ENCODE peak calls at places on chromosome 19, in nine cellular contexts. One of them, this sample, is unnamed.

GRCh38 chr19:13597625-13598024 is 91.3 kb upstream of the CACNA1A start:
- DNase-seq in HS-5: peak
- DNase-seq in stimulated activated naive B cell treated with anti-CD40 and anti-IgM and Interleukin-4, amounts not matched to agents 10 μg/mL and 1 μg/mL and 100 μg/mL, for 72 hours: peak
- DNase-seq in Daoy: peak
- DNase-seq in stromal cell of bone marrow: peak
- DNase-seq in sigmoid colon: peak
- DNase-seq in stimulated activated CD4-positive, alpha-beta T cell treated with anti-CD3 and anti-CD28 coated beads, Interleukin-4, amount 100 ng/mL, for 48 hours: peak
- DNase-seq in 8988T: peak
- DNase-seq in GM18507: peak
- DNase-seq in this sample: peak

GRCh38 chr19:9046694-9047093 is 36.5 kb upstream of the MUC16 start:
- DNase-seq in HS-5: no peak
- DNase-seq in stimulated activated naive B cell treated with anti-CD40 and anti-IgM and Interleukin-4, amounts not matched to agents 10 μg/mL and 1 μg/mL and 100 μg/mL, for 72 hours: no peak
- DNase-seq in Daoy: no peak
- DNase-seq in stromal cell of bone marrow: no peak
- DNase-seq in sigmoid colon: no peak
- DNase-seq in stimulated activated CD4-positive, alpha-beta T cell treated with anti-CD3 and anti-CD28 coated beads, Interleukin-4, amount 100 ng/mL, for 48 hours: no peak
- DNase-seq in 8988T: no peak
- DNase-seq in GM18507: no peak
- DNase-seq in this sample: no peak

GRCh38 chr19:55605637-55606470 is at the start of gene ZNF865:
- DNase-seq in HS-5: peak
- DNase-seq in stimulated activated naive B cell treated with anti-CD40 and anti-IgM and Interleukin-4, amounts not matched to agents 10 μg/mL and 1 μg/mL and 100 μg/mL, for 72 hours: peak
- DNase-seq in Daoy: peak
- DNase-seq in stromal cell of bone marrow: peak
- DNase-seq in sigmoid colon: peak
- DNase-seq in stimulated activated CD4-positive, alpha-beta T cell treated with anti-CD3 and anti-CD28 coated beads, Interleukin-4, amount 100 ng/mL, for 48 hours: peak
- DNase-seq in 8988T: peak
- DNase-seq in GM18507: peak
- DNase-seq in this sample: peak

GRCh38 chr19:48635966-48636858 is 967 bp downstream of the DBP start:
- DNase-seq in HS-5: no peak
- DNase-seq in stimulated activated naive B cell treated with anti-CD40 and anti-IgM and Interleukin-4, amounts not matched to agents 10 μg/mL and 1 μg/mL and 100 μg/mL, for 72 hours: no peak
- DNase-seq in Daoy: peak
- DNase-seq in stromal cell of bone marrow: no peak
- DNase-seq in sigmoid colon: peak
- DNase-seq in stimulated activated CD4-positive, alpha-beta T cell treated with anti-CD3 and anti-CD28 coated beads, Interleukin-4, amount 100 ng/mL, for 48 hours: no peak
- DNase-seq in 8988T: no peak
- DNase-seq in GM18507: no peak
- DNase-seq in this sample: no peak

GRCh38 chr19:1992759-1993260 is 22.7 kb downstream of the BTBD2 start:
- DNase-seq in HS-5: no peak
- DNase-seq in stimulated activated naive B cell treated with anti-CD40 and anti-IgM and Interleukin-4, amounts not matched to agents 10 μg/mL and 1 μg/mL and 100 μg/mL, for 72 hours: no peak
- DNase-seq in Daoy: no peak
- DNase-seq in stromal cell of bone marrow: no peak
- DNase-seq in sigmoid colon: peak
- DNase-seq in stimulated activated CD4-positive, alpha-beta T cell treated with anti-CD3 and anti-CD28 coated beads, Interleukin-4, amount 100 ng/mL, for 48 hours: no peak
- DNase-seq in 8988T: no peak
- DNase-seq in GM18507: no peak
- DNase-seq in this sample: no peak

GRCh38 chr19:788821-789472 is 8.3 kb upstream of the PTBP1 start:
- DNase-seq in HS-5: no peak
- DNase-seq in stimulated activated naive B cell treated with anti-CD40 and anti-IgM and Interleukin-4, amounts not matched to agents 10 μg/mL and 1 μg/mL and 100 μg/mL, for 72 hours: no peak
- DNase-seq in Daoy: no peak
- DNase-seq in stromal cell of bone marrow: no peak
- DNase-seq in sigmoid colon: no peak
- DNase-seq in stimulated activated CD4-positive, alpha-beta T cell treated with anti-CD3 and anti-CD28 coated beads, Interleukin-4, amount 100 ng/mL, for 48 hours: no peak
- DNase-seq in 8988T: no peak
- DNase-seq in GM18507: no peak
- DNase-seq in this sample: no peak

GRCh38 chr19:50695251-50696064 is 24.1 kb downstream of the SHANK1 start:
- DNase-seq in HS-5: no peak
- DNase-seq in stimulated activated naive B cell treated with anti-CD40 and anti-IgM and Interleukin-4, amounts not matched to agents 10 μg/mL and 1 μg/mL and 100 μg/mL, for 72 hours: no peak
- DNase-seq in Daoy: peak
- DNase-seq in stromal cell of bone marrow: no peak
- DNase-seq in sigmoid colon: no peak
- DNase-seq in stimulated activated CD4-positive, alpha-beta T cell treated with anti-CD3 and anti-CD28 coated beads, Interleukin-4, amount 100 ng/mL, for 48 hours: peak
- DNase-seq in 8988T: no peak
- DNase-seq in GM18507: no peak
- DNase-seq in this sample: no peak

GRCh38 chr19:3243851-3244700 is 19.6 kb downstream of the CELF5 start:
- DNase-seq in HS-5: no peak
- DNase-seq in stimulated activated naive B cell treated with anti-CD40 and anti-IgM and Interleukin-4, amounts not matched to agents 10 μg/mL and 1 μg/mL and 100 μg/mL, for 72 hours: no peak
- DNase-seq in Daoy: peak
- DNase-seq in stromal cell of bone marrow: peak
- DNase-seq in sigmoid colon: no peak
- DNase-seq in stimulated activated CD4-positive, alpha-beta T cell treated with anti-CD3 and anti-CD28 coated beads, Interleukin-4, amount 100 ng/mL, for 48 hours: peak
- DNase-seq in 8988T: no peak
- DNase-seq in GM18507: no peak
- DNase-seq in this sample: no peak

GRCh38 chr19:11539495-11540365 is 1.1 kb downstream of the CNN1 start:
- DNase-seq in HS-5: no peak
- DNase-seq in stimulated activated naive B cell treated with anti-CD40 and anti-IgM and Interleukin-4, amounts not matched to agents 10 μg/mL and 1 μg/mL and 100 μg/mL, for 72 hours: no peak
- DNase-seq in Daoy: no peak
- DNase-seq in stromal cell of bone marrow: no peak
- DNase-seq in sigmoid colon: peak
- DNase-seq in stimulated activated CD4-positive, alpha-beta T cell treated with anti-CD3 and anti-CD28 coated beads, Interleukin-4, amount 100 ng/mL, for 48 hours: no peak
- DNase-seq in 8988T: no peak
- DNase-seq in GM18507: no peak
- DNase-seq in this sample: no peak

GRCh38 chr19:11136400-11137101 is 19.0 kb downstream of the SPC24 start:
- DNase-seq in HS-5: no peak
- DNase-seq in stimulated activated naive B cell treated with anti-CD40 and anti-IgM and Interleukin-4, amounts not matched to agents 10 μg/mL and 1 μg/mL and 100 μg/mL, for 72 hours: no peak
- DNase-seq in Daoy: no peak
- DNase-seq in stromal cell of bone marrow: no peak
- DNase-seq in sigmoid colon: no peak
- DNase-seq in stimulated activated CD4-positive, alpha-beta T cell treated with anti-CD3 and anti-CD28 coated beads, Interleukin-4, amount 100 ng/mL, for 48 hours: no peak
- DNase-seq in 8988T: no peak
- DNase-seq in GM18507: no peak
- DNase-seq in this sample: no peak

GRCh38 chr19:6056801-6057650 is 53.3 kb downstream of the RFX2 start:
- DNase-seq in HS-5: peak
- DNase-seq in stimulated activated naive B cell treated with anti-CD40 and anti-IgM and Interleukin-4, amounts not matched to agents 10 μg/mL and 1 μg/mL and 100 μg/mL, for 72 hours: no peak
- DNase-seq in Daoy: peak
- DNase-seq in stromal cell of bone marrow: peak
- DNase-seq in sigmoid colon: peak
- DNase-seq in stimulated activated CD4-positive, alpha-beta T cell treated with anti-CD3 and anti-CD28 coated beads, Interleukin-4, amount 100 ng/mL, for 48 hours: no peak
- DNase-seq in 8988T: no peak
- DNase-seq in GM18507: no peak
- DNase-seq in this sample: no peak

GRCh38 chr19:4679416-4679815 is 9.3 kb upstream of the MYDGF start:
- DNase-seq in HS-5: no peak
- DNase-seq in stimulated activated naive B cell treated with anti-CD40 and anti-IgM and Interleukin-4, amounts not matched to agents 10 μg/mL and 1 μg/mL and 100 μg/mL, for 72 hours: no peak
- DNase-seq in Daoy: no peak
- DNase-seq in stromal cell of bone marrow: no peak
- DNase-seq in sigmoid colon: no peak
- DNase-seq in stimulated activated CD4-positive, alpha-beta T cell treated with anti-CD3 and anti-CD28 coated beads, Interleukin-4, amount 100 ng/mL, for 48 hours: no peak
- DNase-seq in 8988T: no peak
- DNase-seq in GM18507: no peak
- DNase-seq in this sample: no peak

GRCh38 chr19:42281175-42282035 is 12.4 kb downstream of the CIC start:
- DNase-seq in HS-5: no peak
- DNase-seq in stimulated activated naive B cell treated with anti-CD40 and anti-IgM and Interleukin-4, amounts not matched to agents 10 μg/mL and 1 μg/mL and 100 μg/mL, for 72 hours: peak
- DNase-seq in Daoy: peak
- DNase-seq in stromal cell of bone marrow: no peak
- DNase-seq in sigmoid colon: peak
- DNase-seq in stimulated activated CD4-positive, alpha-beta T cell treated with anti-CD3 and anti-CD28 coated beads, Interleukin-4, amount 100 ng/mL, for 48 hours: no peak
- DNase-seq in 8988T: no peak
- DNase-seq in GM18507: no peak
- DNase-seq in this sample: no peak

GRCh38 chr19:49430678-49431329 is 5.6 kb downstream of the GFY start:
- DNase-seq in HS-5: no peak
- DNase-seq in stimulated activated naive B cell treated with anti-CD40 and anti-IgM and Interleukin-4, amounts not matched to agents 10 μg/mL and 1 μg/mL and 100 μg/mL, for 72 hours: no peak
- DNase-seq in Daoy: peak
- DNase-seq in stromal cell of bone marrow: no peak
- DNase-seq in sigmoid colon: no peak
- DNase-seq in stimulated activated CD4-positive, alpha-beta T cell treated with anti-CD3 and anti-CD28 coated beads, Interleukin-4, amount 100 ng/mL, for 48 hours: no peak
- DNase-seq in 8988T: no peak
- DNase-seq in GM18507: no peak
- DNase-seq in this sample: no peak

GRCh38 chr19:13002389-13002898 is 7.2 kb downstream of the NFIX start:
- DNase-seq in HS-5: no peak
- DNase-seq in stimulated activated naive B cell treated with anti-CD40 and anti-IgM and Interleukin-4, amounts not matched to agents 10 μg/mL and 1 μg/mL and 100 μg/mL, for 72 hours: no peak
- DNase-seq in Daoy: no peak
- DNase-seq in stromal cell of bone marrow: no peak
- DNase-seq in sigmoid colon: peak
- DNase-seq in stimulated activated CD4-positive, alpha-beta T cell treated with anti-CD3 and anti-CD28 coated beads, Interleukin-4, amount 100 ng/mL, for 48 hours: no peak
- DNase-seq in 8988T: no peak
- DNase-seq in GM18507: no peak
- DNase-seq in this sample: no peak

GRCh38 chr19:46283771-46284170 is 13.1 kb upstream of the HIF3A start:
- DNase-seq in HS-5: no peak
- DNase-seq in stimulated activated naive B cell treated with anti-CD40 and anti-IgM and Interleukin-4, amounts not matched to agents 10 μg/mL and 1 μg/mL and 100 μg/mL, for 72 hours: no peak
- DNase-seq in Daoy: no peak
- DNase-seq in stromal cell of bone marrow: no peak
- DNase-seq in sigmoid colon: no peak
- DNase-seq in stimulated activated CD4-positive, alpha-beta T cell treated with anti-CD3 and anti-CD28 coated beads, Interleukin-4, amount 100 ng/mL, for 48 hours: no peak
- DNase-seq in 8988T: no peak
- DNase-seq in GM18507: no peak
- DNase-seq in this sample: no peak

GRCh38 chr19:28710278-28710677 is 502.7 kb downstream of the UQCRFS1 start:
- DNase-seq in HS-5: peak
- DNase-seq in stimulated activated naive B cell treated with anti-CD40 and anti-IgM and Interleukin-4, amounts not matched to agents 10 μg/mL and 1 μg/mL and 100 μg/mL, for 72 hours: no peak
- DNase-seq in Daoy: peak
- DNase-seq in stromal cell of bone marrow: peak
- DNase-seq in sigmoid colon: no peak
- DNase-seq in stimulated activated CD4-positive, alpha-beta T cell treated with anti-CD3 and anti-CD28 coated beads, Interleukin-4, amount 100 ng/mL, for 48 hours: no peak
- DNase-seq in 8988T: no peak
- DNase-seq in GM18507: no peak
- DNase-seq in this sample: peak

GRCh38 chr19:11091343-11092153 is 2.3 kb downstream of the LDLR start:
- DNase-seq in HS-5: peak
- DNase-seq in stimulated activated naive B cell treated with anti-CD40 and anti-IgM and Interleukin-4, amounts not matched to agents 10 μg/mL and 1 μg/mL and 100 μg/mL, for 72 hours: no peak
- DNase-seq in Daoy: peak
- DNase-seq in stromal cell of bone marrow: peak
- DNase-seq in sigmoid colon: peak
- DNase-seq in stimulated activated CD4-positive, alpha-beta T cell treated with anti-CD3 and anti-CD28 coated beads, Interleukin-4, amount 100 ng/mL, for 48 hours: peak
- DNase-seq in 8988T: no peak
- DNase-seq in GM18507: no peak
- DNase-seq in this sample: no peak

GRCh38 chr19:48614436-48615144 is at the start of gene FAM83E:
- DNase-seq in HS-5: no peak
- DNase-seq in stimulated activated naive B cell treated with anti-CD40 and anti-IgM and Interleukin-4, amounts not matched to agents 10 μg/mL and 1 μg/mL and 100 μg/mL, for 72 hours: no peak
- DNase-seq in Daoy: peak
- DNase-seq in stromal cell of bone marrow: no peak
- DNase-seq in sigmoid colon: no peak
- DNase-seq in stimulated activated CD4-positive, alpha-beta T cell treated with anti-CD3 and anti-CD28 coated beads, Interleukin-4, amount 100 ng/mL, for 48 hours: no peak
- DNase-seq in 8988T: peak
- DNase-seq in GM18507: no peak
- DNase-seq in this sample: no peak

GRCh38 chr19:35011091-35011689 is 11.1 kb downstream of the GRAMD1A start:
- DNase-seq in HS-5: no peak
- DNase-seq in stimulated activated naive B cell treated with anti-CD40 and anti-IgM and Interleukin-4, amounts not matched to agents 10 μg/mL and 1 μg/mL and 100 μg/mL, for 72 hours: no peak
- DNase-seq in Daoy: no peak
- DNase-seq in stromal cell of bone marrow: no peak
- DNase-seq in sigmoid colon: peak
- DNase-seq in stimulated activated CD4-positive, alpha-beta T cell treated with anti-CD3 and anti-CD28 coated beads, Interleukin-4, amount 100 ng/mL, for 48 hours: no peak
- DNase-seq in 8988T: no peak
- DNase-seq in GM18507: no peak
- DNase-seq in this sample: no peak

GRCh38 chr19:58560007-58560887 is 1.8 kb upstream of the UBE2M start:
- DNase-seq in HS-5: no peak
- DNase-seq in stimulated activated naive B cell treated with anti-CD40 and anti-IgM and Interleukin-4, amounts not matched to agents 10 μg/mL and 1 μg/mL and 100 μg/mL, for 72 hours: no peak
- DNase-seq in Daoy: no peak
- DNase-seq in stromal cell of bone marrow: no peak
- DNase-seq in sigmoid colon: peak
- DNase-seq in stimulated activated CD4-positive, alpha-beta T cell treated with anti-CD3 and anti-CD28 coated beads, Interleukin-4, amount 100 ng/mL, for 48 hours: no peak
- DNase-seq in 8988T: no peak
- DNase-seq in GM18507: no peak
- DNase-seq in this sample: no peak

GRCh38 chr19:16889883-16890460 is 1.2 kb downstream of the F2RL3 start:
- DNase-seq in HS-5: no peak
- DNase-seq in stimulated activated naive B cell treated with anti-CD40 and anti-IgM and Interleukin-4, amounts not matched to agents 10 μg/mL and 1 μg/mL and 100 μg/mL, for 72 hours: no peak
- DNase-seq in Daoy: no peak
- DNase-seq in stromal cell of bone marrow: no peak
- DNase-seq in sigmoid colon: peak
- DNase-seq in stimulated activated CD4-positive, alpha-beta T cell treated with anti-CD3 and anti-CD28 coated beads, Interleukin-4, amount 100 ng/mL, for 48 hours: no peak
- DNase-seq in 8988T: no peak
- DNase-seq in GM18507: no peak
- DNase-seq in this sample: no peak

GRCh38 chr19:45637890-45638667 is 1.1 kb downstream of the EML2 start:
- DNase-seq in HS-5: no peak
- DNase-seq in stimulated activated naive B cell treated with anti-CD40 and anti-IgM and Interleukin-4, amounts not matched to agents 10 μg/mL and 1 μg/mL and 100 μg/mL, for 72 hours: no peak
- DNase-seq in Daoy: peak
- DNase-seq in stromal cell of bone marrow: no peak
- DNase-seq in sigmoid colon: no peak
- DNase-seq in stimulated activated CD4-positive, alpha-beta T cell treated with anti-CD3 and anti-CD28 coated beads, Interleukin-4, amount 100 ng/mL, for 48 hours: no peak
- DNase-seq in 8988T: no peak
- DNase-seq in GM18507: no peak
- DNase-seq in this sample: no peak

GRCh38 chr19:45913874-45914830 is at the start of gene NANOS2:
- DNase-seq in HS-5: no peak
- DNase-seq in stimulated activated naive B cell treated with anti-CD40 and anti-IgM and Interleukin-4, amounts not matched to agents 10 μg/mL and 1 μg/mL and 100 μg/mL, for 72 hours: no peak
- DNase-seq in Daoy: peak
- DNase-seq in stromal cell of bone marrow: no peak
- DNase-seq in sigmoid colon: no peak
- DNase-seq in stimulated activated CD4-positive, alpha-beta T cell treated with anti-CD3 and anti-CD28 coated beads, Interleukin-4, amount 100 ng/mL, for 48 hours: no peak
- DNase-seq in 8988T: peak
- DNase-seq in GM18507: no peak
- DNase-seq in this sample: no peak

GRCh38 chr19:52237771-52238400 is 31.5 kb upstream of the ZNF766 start:
- DNase-seq in HS-5: peak
- DNase-seq in stimulated activated naive B cell treated with anti-CD40 and anti-IgM and Interleukin-4, amounts not matched to agents 10 μg/mL and 1 μg/mL and 100 μg/mL, for 72 hours: peak
- DNase-seq in Daoy: peak
- DNase-seq in stromal cell of bone marrow: peak
- DNase-seq in sigmoid colon: peak
- DNase-seq in stimulated activated CD4-positive, alpha-beta T cell treated with anti-CD3 and anti-CD28 coated beads, Interleukin-4, amount 100 ng/mL, for 48 hours: peak
- DNase-seq in 8988T: no peak
- DNase-seq in GM18507: no peak
- DNase-seq in this sample: peak

GRCh38 chr19:35153701-35154534 is 617 bp upstream of the FXYD5 start:
- DNase-seq in HS-5: no peak
- DNase-seq in stimulated activated naive B cell treated with anti-CD40 and anti-IgM and Interleukin-4, amounts not matched to agents 10 μg/mL and 1 μg/mL and 100 μg/mL, for 72 hours: peak
- DNase-seq in Daoy: peak
- DNase-seq in stromal cell of bone marrow: no peak
- DNase-seq in sigmoid colon: peak
- DNase-seq in stimulated activated CD4-positive, alpha-beta T cell treated with anti-CD3 and anti-CD28 coated beads, Interleukin-4, amount 100 ng/mL, for 48 hours: peak
- DNase-seq in 8988T: peak
- DNase-seq in GM18507: peak
- DNase-seq in this sample: no peak

GRCh38 chr19:55554749-55555152 is 9.4 kb upstream of the SBK3 start:
- DNase-seq in HS-5: no peak
- DNase-seq in stimulated activated naive B cell treated with anti-CD40 and anti-IgM and Interleukin-4, amounts not matched to agents 10 μg/mL and 1 μg/mL and 100 μg/mL, for 72 hours: no peak
- DNase-seq in Daoy: no peak
- DNase-seq in stromal cell of bone marrow: no peak
- DNase-seq in sigmoid colon: no peak
- DNase-seq in stimulated activated CD4-positive, alpha-beta T cell treated with anti-CD3 and anti-CD28 coated beads, Interleukin-4, amount 100 ng/mL, for 48 hours: no peak
- DNase-seq in 8988T: no peak
- DNase-seq in GM18507: no peak
- DNase-seq in this sample: no peak

GRCh38 chr19:4596033-4596904 is 36.8 kb upstream of the SEMA6B start:
- DNase-seq in HS-5: no peak
- DNase-seq in stimulated activated naive B cell treated with anti-CD40 and anti-IgM and Interleukin-4, amounts not matched to agents 10 μg/mL and 1 μg/mL and 100 μg/mL, for 72 hours: no peak
- DNase-seq in Daoy: no peak
- DNase-seq in stromal cell of bone marrow: no peak
- DNase-seq in sigmoid colon: no peak
- DNase-seq in stimulated activated CD4-positive, alpha-beta T cell treated with anti-CD3 and anti-CD28 coated beads, Interleukin-4, amount 100 ng/mL, for 48 hours: no peak
- DNase-seq in 8988T: peak
- DNase-seq in GM18507: no peak
- DNase-seq in this sample: no peak

GRCh38 chr19:54452626-54453025 is 3.6 kb downstream of the LENG8 start:
- DNase-seq in HS-5: no peak
- DNase-seq in stimulated activated naive B cell treated with anti-CD40 and anti-IgM and Interleukin-4, amounts not matched to agents 10 μg/mL and 1 μg/mL and 100 μg/mL, for 72 hours: no peak
- DNase-seq in Daoy: no peak
- DNase-seq in stromal cell of bone marrow: no peak
- DNase-seq in sigmoid colon: no peak
- DNase-seq in stimulated activated CD4-positive, alpha-beta T cell treated with anti-CD3 and anti-CD28 coated beads, Interleukin-4, amount 100 ng/mL, for 48 hours: no peak
- DNase-seq in 8988T: no peak
- DNase-seq in GM18507: no peak
- DNase-seq in this sample: no peak

GRCh38 chr19:41442473-41443360 is at the start of gene ERICH4:
- DNase-seq in HS-5: no peak
- DNase-seq in stimulated activated naive B cell treated with anti-CD40 and anti-IgM and Interleukin-4, amounts not matched to agents 10 μg/mL and 1 μg/mL and 100 μg/mL, for 72 hours: no peak
- DNase-seq in Daoy: no peak
- DNase-seq in stromal cell of bone marrow: no peak
- DNase-seq in sigmoid colon: no peak
- DNase-seq in stimulated activated CD4-positive, alpha-beta T cell treated with anti-CD3 and anti-CD28 coated beads, Interleukin-4, amount 100 ng/mL, for 48 hours: no peak
- DNase-seq in 8988T: no peak
- DNase-seq in GM18507: no peak
- DNase-seq in this sample: no peak

GRCh38 chr19:55647732-55648656 is at the start of gene CCDC106:
- DNase-seq in HS-5: no peak
- DNase-seq in stimulated activated naive B cell treated with anti-CD40 and anti-IgM and Interleukin-4, amounts not matched to agents 10 μg/mL and 1 μg/mL and 100 μg/mL, for 72 hours: peak
- DNase-seq in Daoy: peak
- DNase-seq in stromal cell of bone marrow: no peak
- DNase-seq in sigmoid colon: peak
- DNase-seq in stimulated activated CD4-positive, alpha-beta T cell treated with anti-CD3 and anti-CD28 coated beads, Interleukin-4, amount 100 ng/mL, for 48 hours: no peak
- DNase-seq in 8988T: no peak
- DNase-seq in GM18507: no peak
- DNase-seq in this sample: no peak